ENCODE peak calls at places on chromosomes 7 and 10, in four cellular contexts. M is IMR-90, C is GM12891, W is A549. B is an unnamed sample.
A peak's percentile ranks its signal among the peaks of the same experiment; 100 is the strongest.

GRCh38 chr10:4981722-4982471 is 18.7 kb downstream of the AKR1C1 start:
- DNase-seq in M (peak; percentile 37), C (no peak), W (no peak), B (peak; percentile 34)

GRCh38 chr7:111011500-111011899 is 79.4 kb upstream of the LRRN3 start:
- DNase-seq in W (no peak), C (no peak), M (no peak), B (no peak)

GRCh38 chr7:77422500-77422899 is 6.4 kb upstream of the GSAP start:
- DNase-seq in M (no peak), W (no peak), C (no peak), B (no peak)

GRCh38 chr7:99627513-99627912 is 10.8 kb downstream of the ZSCAN25 start:
- DNase-seq in C (no peak), M (no peak), W (no peak), B (no peak)

GRCh38 chr10:68333452-68333851 is 724 bp upstream of the PBLD start:
- DNase-seq in M (no peak), C (no peak), W (no peak), B (no peak)

GRCh38 chr7:33781796-33782195 is 123.5 kb upstream of the BMPER start:
- DNase-seq in W (no peak), C (no peak), M (no peak), B (no peak)

GRCh38 chr10:117391436-117392205 is 16.4 kb upstream of the PDZD8 start:
- DNase-seq in C (no peak), M (peak; percentile 30), W (no peak), B (no peak)

GRCh38 chr10:6600224-6600987 is 20.3 kb upstream of the PRKCQ start:
- DNase-seq in W (no peak), M (no peak), C (no peak), B (no peak)

GRCh38 chr7:103059471-103059870 is 15.1 kb downstream of the FBXL13 start:
- DNase-seq in C (no peak), W (no peak), M (no peak), B (no peak)

GRCh38 chr7:14604606-14605005 is 297.9 kb downstream of the DGKB start:
- DNase-seq in C (no peak), W (no peak), M (peak; percentile 61), B (no peak)

GRCh38 chr7:155878674-155879073 is 66.4 kb upstream of the SHH start:
- DNase-seq in M (no peak), W (no peak), C (no peak), B (no peak)

GRCh38 chr7:157139142-157140117 is 704 bp downstream of the UBE3C start:
- DNase-seq in C (no peak), W (peak; percentile 33), M (peak; percentile 38), B (no peak)

GRCh38 chr7:78441737-78442136 is 643.2 kb downstream of the PHTF2 start:
- DNase-seq in W (no peak), M (no peak), C (no peak), B (no peak)

GRCh38 chr10:71210031-71210871 is 2.1 kb upstream of the UNC5B start:
- DNase-seq in M (no peak), C (no peak), W (no peak), B (no peak)

GRCh38 chr10:2387261-2387660 is 649.9 kb upstream of the ADARB2 start:
- DNase-seq in W (no peak), M (no peak), C (no peak), B (no peak)

GRCh38 chr10:17229717-17229966 is 1.6 kb downstream of the VIM start:
- DNase-seq in M (no peak), W (no peak), C (no peak), B (no peak)

GRCh38 chr10:17228081-17229015 is at the start of gene VIM:
- DNase-seq in C (no peak), M (peak; percentile 96), W (peak; percentile 87), B (peak; percentile 87)

GRCh38 chr10:17229016-17229716 is 1.1 kb downstream of the VIM start:
- DNase-seq in C (no peak), W (peak; percentile 85), M (peak; percentile 89), B (peak; percentile 91)

GRCh38 chr10:17232276-17232987 is 4.4 kb downstream of the VIM start:
- DNase-seq in C (no peak), W (no peak), M (peak; percentile 34), B (no peak)

DNA sequence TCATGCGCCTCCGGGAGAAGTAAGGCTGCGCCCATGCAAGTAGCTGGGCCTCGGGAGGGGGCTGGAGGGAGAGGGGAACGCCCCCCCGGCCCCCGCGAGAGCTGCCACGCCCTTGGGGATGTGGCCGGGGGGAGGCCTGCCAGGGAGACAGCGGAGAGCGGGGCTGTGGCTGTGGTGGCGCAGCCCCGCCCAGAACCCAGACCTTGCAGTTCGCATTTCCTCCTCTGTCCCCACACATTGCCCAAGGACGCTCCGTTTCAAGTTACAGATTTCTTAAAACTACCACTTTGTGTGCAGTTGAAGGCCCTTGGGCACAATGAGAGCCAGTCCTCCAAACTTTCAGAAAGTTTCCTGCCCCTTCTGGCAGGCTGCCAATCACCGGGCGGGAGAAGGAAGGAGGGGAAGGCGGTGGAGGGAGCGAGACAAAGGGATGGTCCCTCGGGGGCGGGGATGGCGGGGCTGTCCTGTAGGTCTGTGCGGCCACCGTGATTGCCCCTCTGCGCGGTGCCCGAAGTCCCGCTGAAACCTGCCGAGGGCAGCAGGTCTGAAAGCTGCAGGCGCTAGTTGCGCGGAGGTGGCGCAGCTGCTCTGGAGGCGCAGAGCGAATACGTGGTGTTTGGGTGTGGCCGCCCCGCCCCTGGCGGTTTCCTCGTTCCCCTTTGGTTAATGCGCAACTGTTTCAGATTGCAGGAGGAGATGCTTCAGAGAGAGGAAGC is 2.1 kb downstream of the VIM start:
- DNase-seq in C (no peak), M (peak; percentile 55), W (peak; percentile 51), B (peak; percentile 70)
- TF ChIP-seq POLR2A in C (peak; percentile 32), M (peak; percentile 43), W (peak; percentile 18), B (peak; percentile 49)

DNA sequence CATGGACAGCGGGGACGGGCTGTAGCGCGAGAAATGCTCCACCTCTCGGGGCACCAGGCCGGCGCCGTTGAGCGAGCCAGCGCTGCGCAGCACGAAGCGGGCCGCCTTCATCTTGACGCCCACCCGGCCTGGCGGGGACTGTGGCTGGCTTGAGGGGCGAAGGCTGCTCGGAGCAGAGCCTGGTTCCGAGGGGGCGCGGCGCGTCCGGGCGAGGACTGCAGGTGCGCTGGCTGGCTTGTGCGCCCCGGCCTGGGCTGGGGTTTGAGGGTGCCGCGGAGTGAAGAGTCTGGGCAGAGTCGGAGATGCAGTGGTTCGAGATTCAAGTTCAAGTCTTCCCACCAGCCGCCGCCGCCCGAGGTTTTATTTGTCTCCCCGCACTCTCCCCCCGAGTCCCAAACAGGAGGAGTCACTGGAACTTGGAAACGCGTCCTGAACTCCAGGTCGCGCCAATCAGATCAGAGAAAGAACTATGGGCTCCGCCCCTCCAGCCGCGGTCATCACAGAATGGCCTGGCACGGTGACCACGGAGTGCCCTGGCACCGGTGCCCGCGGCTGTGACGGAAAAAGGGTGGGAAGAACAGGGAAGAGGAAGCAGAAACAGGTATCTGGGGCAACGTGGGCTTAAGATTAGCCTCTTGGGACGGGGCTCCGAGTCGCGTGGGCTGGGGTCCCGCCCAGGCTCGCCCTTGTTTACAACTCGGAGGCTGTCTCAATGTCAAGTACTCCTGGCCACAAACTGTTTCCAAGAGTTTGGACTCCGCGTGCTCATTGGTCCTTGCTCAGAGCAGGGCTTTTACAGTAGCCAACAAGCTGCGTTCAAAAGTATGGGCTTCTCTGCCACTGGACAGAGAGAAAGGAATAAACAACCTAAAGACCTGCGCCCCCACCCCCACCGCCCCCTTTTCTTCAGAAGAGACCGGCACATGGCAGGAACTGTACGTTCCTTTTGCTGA is at the start of gene PDK4:
- DNase-seq in M (peak; percentile 40), W (peak; percentile 60), C (no peak), B (peak; percentile 99)
- TF ChIP-seq POLR2A in M (no peak), W (peak; percentile 47), C (no peak), B (peak; percentile 97)

GRCh38 chr10:125151824-125152634 is 8.3 kb downstream of the CTBP2 start:
- DNase-seq in M (no peak), C (no peak), W (no peak), B (no peak)
- TF ChIP-seq POLR2A in M (no peak), C (no peak), W (no peak), B (no peak)

GRCh38 chr7:44568771-44569560 is 4.7 kb downstream of the DDX56 start:
- DNase-seq in C (no peak), M (no peak), W (no peak), B (no peak)

GRCh38 chr7:44572771-44573170 is 937 bp downstream of the DDX56 start:
- DNase-seq in W (no peak), C (no peak), M (no peak), B (no peak)

GRCh38 chr7:44566680-44567079 is 7.0 kb downstream of the DDX56 start:
- DNase-seq in C (no peak), W (no peak), M (no peak), B (no peak)

GRCh38 chr7:44567884-44568283 is 5.8 kb downstream of the DDX56 start:
- DNase-seq in C (no peak), W (no peak), M (no peak), B (no peak)

GRCh38 chr7:44569958-44570357 is 3.8 kb downstream of the DDX56 start:
- DNase-seq in M (no peak), W (no peak), C (no peak), B (no peak)
- TF ChIP-seq POLR2A in M (no peak), W (no peak), C (no peak), B (no peak)

GRCh38 chr7:48088559-48089414 is at the start of gene UPP1:
- DNase-seq in M (peak; percentile 90), W (peak; percentile 89), C (peak; percentile 68), B (peak; percentile 91)

GRCh38 chr7:48091506-48092433 is 2.7 kb downstream of the UPP1 start:
- DNase-seq in W (no peak), M (no peak), C (no peak), B (no peak)

GRCh38 chr7:48087349-48087748 is 1.7 kb upstream of the UPP1 start:
- DNase-seq in W (no peak), M (peak; percentile 86), C (no peak), B (no peak)

GRCh38 chr7:48089415-48089975 is 430 bp downstream of the UPP1 start:
- DNase-seq in C (peak; percentile 33), M (no peak), W (no peak), B (no peak)

DNA sequence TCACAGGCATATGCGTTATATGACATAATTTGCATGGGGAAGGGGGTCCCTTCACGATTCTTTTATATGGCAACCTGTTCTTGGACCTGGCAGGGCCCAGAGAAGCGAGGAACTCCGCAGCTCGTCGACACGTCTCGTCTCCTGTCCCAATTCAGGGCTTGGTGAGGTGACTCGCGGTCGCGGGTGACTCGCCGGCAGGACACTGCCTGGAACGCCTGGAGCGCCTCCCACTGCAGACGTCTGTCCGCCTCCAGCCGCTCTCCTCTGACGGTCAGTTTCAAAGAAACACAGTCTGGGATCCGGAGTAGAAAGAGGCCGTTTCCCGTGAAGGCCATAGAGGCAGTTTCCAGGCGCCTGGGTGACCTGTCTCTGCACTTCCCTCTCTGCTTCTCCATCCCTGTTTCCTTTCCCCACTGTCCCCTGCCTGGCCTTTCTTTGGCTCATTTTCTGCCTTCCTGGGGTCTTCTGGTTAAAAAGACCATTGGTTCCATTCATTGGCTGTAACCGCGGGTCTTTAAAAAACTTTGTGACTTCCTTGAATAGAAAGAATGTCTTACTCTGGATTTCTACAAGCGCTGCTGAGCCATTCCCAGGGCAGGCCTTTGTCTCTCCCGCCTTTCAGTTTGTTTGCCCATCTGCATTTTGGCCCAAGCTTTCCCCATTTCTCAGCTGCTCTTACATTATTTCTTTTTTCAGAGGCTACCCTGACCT is 1.2 kb downstream of the UPP1 start:
- DNase-seq in W (no peak), C (no peak), M (peak; percentile 34), B (no peak)
- TF ChIP-seq POLR2A in W (no peak), C (no peak), M (peak; percentile 2), B (no peak)

GRCh38 chr10:70052462-70053211 is at the start of gene MACROH2A2:
- DNase-seq in M (peak; percentile 66), W (peak; percentile 73), C (no peak), B (peak; percentile 17)
- TF ChIP-seq POLR2A in M (no peak), W (peak; percentile 55), C (no peak), B (no peak)

B was measured in tibial nerve.